ENCODE peak calls at places on chromosomes 16 and 17, in nine cellular contexts. H, J, F, C, W, M, Y, T and O are unnamed samples.

GRCh38 chr17:60526726-60527125 is 684 bp upstream of the APPBP2 start:
- DNase-seq in H (no peak), F (peak), J (peak), Y (no peak), M (no peak), C (no peak), T (no peak), W (no peak), O (no peak)

GRCh38 chr16:84611041-84611440 is 6.8 kb downstream of the COTL1 start:
- DNase-seq in Y (no peak), W (no peak), C (no peak), J (no peak), H (no peak), T (no peak), F (peak), M (no peak), O (no peak)

GRCh38 chr17:72953621-72954020 is 138.9 kb downstream of the SLC39A11 start:
- DNase-seq in J (no peak), T (no peak), C (no peak), F (no peak), M (peak), H (no peak), Y (no peak), W (no peak), O (no peak)

GRCh38 chr16:17633146-17633966 is 162.6 kb upstream of the XYLT1 start:
- DNase-seq in Y (no peak), W (no peak), C (no peak), F (no peak), T (no peak), H (no peak), M (no peak), J (no peak), O (no peak)

GRCh38 chr16:57032931-57033330 is 43.6 kb downstream of the NLRC5 start:
- DNase-seq in H (no peak), F (no peak), M (no peak), Y (no peak), J (no peak), T (no peak), C (no peak), W (no peak), O (no peak)

GRCh38 chr16:4661661-4662060 is 31.7 kb upstream of the NUDT16L1 start:
- DNase-seq in J (no peak), C (no peak), T (no peak), M (no peak), W (no peak), Y (no peak), H (no peak), F (no peak), O (no peak)

GRCh38 chr16:54446639-54447038 is 160.1 kb upstream of the IRX3 start:
- DNase-seq in M (no peak), T (no peak), Y (no peak), F (no peak), C (no peak), H (no peak), J (no peak), W (no peak), O (peak)

GRCh38 chr17:71845354-71845753 is 275.5 kb upstream of the SOX9 start:
- DNase-seq in T (no peak), J (no peak), M (no peak), H (no peak), C (no peak), F (no peak), W (no peak), Y (no peak), O (no peak)

GRCh38 chr17:12995106-12995895 is 22.5 kb downstream of the ELAC2 start:
- DNase-seq in T (no peak), J (no peak), M (no peak), F (no peak), H (no peak), W (no peak), C (no peak), Y (no peak), O (no peak)

GRCh38 chr17:38748329-38749221 is at the start of gene PCGF2:
- DNase-seq in M (peak), F (peak), C (peak), T (no peak), W (peak), J (peak), Y (peak), H (peak), O (no peak)

GRCh38 chr16:66619036-66619435 is 14.5 kb downstream of the CMTM3 start:
- DNase-seq in Y (no peak), C (no peak), J (no peak), T (no peak), F (no peak), W (no peak), M (no peak), H (no peak), O (no peak)

GRCh38 chr17:31824771-31825360 is 34.2 kb downstream of the COPRS start:
- DNase-seq in W (no peak), M (no peak), C (no peak), Y (no peak), J (peak), F (no peak), H (no peak), T (no peak), O (no peak)

GRCh38 chr17:36089888-36090836 is at the start of gene CCL3:
- DNase-seq in M (no peak), Y (no peak), T (peak), W (no peak), H (no peak), F (no peak), C (no peak), J (no peak), O (peak)

GRCh38 chr16:23048164-23048563 is 101.1 kb downstream of the USP31 start:
- DNase-seq in Y (no peak), C (peak), F (no peak), T (no peak), J (no peak), W (no peak), M (no peak), H (no peak), O (no peak)

GRCh38 chr17:43759836-43760235 is 1.2 kb upstream of the SOST start:
- DNase-seq in C (no peak), J (no peak), T (no peak), F (no peak), M (no peak), Y (no peak), H (no peak), W (no peak), O (no peak)

GRCh38 chr17:66283971-66284370 is 18.4 kb upstream of the PRKCA start:
- DNase-seq in J (no peak), Y (no peak), C (no peak), H (no peak), F (no peak), M (no peak), T (no peak), W (no peak), O (no peak)

GRCh38 chr17:76740329-76741118 is 2.6 kb downstream of the MFSD11 start:
- DNase-seq in F (no peak), W (no peak), H (no peak), Y (no peak), T (no peak), J (no peak), M (no peak), C (no peak), O (no peak)

GRCh38 chr17:6546069-6546718 is 10.2 kb downstream of the PITPNM3 start:
- DNase-seq in Y (no peak), F (no peak), H (no peak), W (no peak), T (peak), J (no peak), C (no peak), M (no peak), O (peak)

GRCh38 chr16:3123986-3124886 is 10.6 kb upstream of the ZNF213 start:
- DNase-seq in F (peak), C (peak), W (peak), H (peak), M (peak), T (peak), Y (peak), J (peak), O (peak)
- TF ChIP-seq CTCF in F (no peak), C (no peak), W (peak), H (peak), M (no peak), T (peak), Y (peak), J (peak), O (peak)

GRCh38 chr16:29814592-29814991 is 1.4 kb upstream of the PAGR1 start:
- DNase-seq in H (no peak), M (no peak), Y (no peak), W (no peak), J (no peak), T (no peak), C (no peak), F (no peak), O (no peak)
- H3K4me3 ChIP-seq in H (peak), M (no peak), Y (no peak), W (no peak), J (no peak), T (no peak), C (no peak), F (peak), O (no peak)

GRCh38 chr17:78534492-78535284 is 42.5 kb downstream of the DNAH17 start:
- DNase-seq in J (no peak), C (no peak), W (no peak), M (no peak), H (no peak), T (no peak), F (no peak), Y (no peak), O (no peak)
- TF ChIP-seq MAX in J (no peak), C (no peak), W (no peak), M (no peak), H (no peak), T (no peak), F (no peak), Y (no peak), O (no peak)

DNA sequence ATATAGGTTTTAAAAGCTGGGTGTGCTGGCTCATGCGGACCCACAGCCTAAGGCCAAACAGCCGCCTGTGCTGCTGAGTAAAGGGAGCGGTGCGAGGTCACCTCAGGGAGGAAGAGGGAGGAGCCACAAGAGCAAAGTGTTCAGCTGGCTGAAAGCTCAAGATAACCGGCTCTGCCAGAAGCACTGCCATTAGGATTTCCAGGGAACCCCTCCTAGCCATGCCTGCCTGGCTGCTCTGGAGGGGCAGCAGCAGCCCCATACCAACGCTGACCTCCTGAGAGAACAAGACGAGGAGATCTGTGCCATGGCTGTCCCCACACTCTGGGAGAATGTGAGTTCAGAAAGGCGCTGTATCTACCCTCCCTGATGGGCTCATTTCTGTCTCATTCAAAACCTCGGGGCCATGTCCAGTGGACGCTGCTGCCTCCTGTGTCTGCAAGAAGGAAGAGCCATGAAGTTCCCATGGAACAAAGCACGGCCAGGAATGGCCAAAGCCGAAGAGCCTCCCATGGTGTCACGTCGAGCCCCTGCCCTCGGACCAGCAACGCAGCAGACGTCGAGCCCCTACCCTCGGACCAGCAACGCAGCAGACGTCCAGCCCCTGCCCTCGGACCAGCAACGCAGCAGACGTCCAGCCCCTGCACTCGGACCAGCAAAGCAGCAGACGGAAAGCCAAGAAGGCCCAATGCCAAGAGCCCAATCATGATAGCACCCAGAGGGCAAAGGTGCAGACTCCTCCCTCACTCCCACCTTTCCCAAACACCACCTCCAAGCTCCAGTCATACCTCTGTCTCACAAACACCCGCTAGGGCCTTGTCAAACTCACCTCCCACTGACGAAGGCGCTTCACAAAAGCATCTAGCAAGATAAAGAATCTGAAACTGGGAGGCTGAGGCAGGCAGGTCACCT is 107.0 kb downstream of the ANKRD11 start:
- DNase-seq in Y (peak), H (no peak), W (peak), M (no peak), J (peak), T (no peak), F (peak), C (no peak), O (peak)
- TF ChIP-seq CTCF in Y (peak), H (no peak), W (peak), M (no peak), J (peak), T (no peak), F (peak), C (no peak), O (no peak)

GRCh38 chr16:28543072-28543471 is 4.3 kb upstream of the NUPR1 start:
- DNase-seq in H (no peak), F (no peak), J (no peak), W (no peak), T (no peak), C (no peak), Y (no peak), M (no peak), O (peak)
- H3K4me3 ChIP-seq in H (no peak), F (no peak), J (no peak), W (no peak), T (no peak), C (no peak), Y (peak), M (no peak), O (no peak)

GRCh38 chr16:83298541-83298940 is 509.2 kb upstream of the HSBP1 start:
- DNase-seq in F (no peak), T (no peak), J (no peak), H (no peak), M (no peak), Y (no peak), W (no peak), C (no peak), O (no peak)

GRCh38 chr16:83296505-83296904 is 511.3 kb upstream of the HSBP1 start:
- DNase-seq in H (no peak), Y (no peak), M (no peak), F (no peak), T (no peak), W (no peak), J (no peak), C (no peak), O (no peak)

GRCh38 chr16:83305092-83305491 is 502.7 kb upstream of the HSBP1 start:
- DNase-seq in T (no peak), F (no peak), H (no peak), Y (no peak), W (no peak), M (no peak), J (peak), C (no peak), O (no peak)

GRCh38 chr16:83301966-83302365 is 505.8 kb upstream of the HSBP1 start:
- DNase-seq in F (no peak), H (no peak), W (no peak), M (no peak), J (peak), T (no peak), Y (no peak), C (no peak), O (no peak)

GRCh38 chr16:83300326-83300725 is 507.5 kb upstream of the HSBP1 start:
- DNase-seq in F (no peak), T (no peak), J (no peak), C (no peak), W (no peak), M (no peak), Y (no peak), H (no peak), O (no peak)
- TF ChIP-seq MAX in F (no peak), T (no peak), J (no peak), C (no peak), W (no peak), M (no peak), Y (no peak), H (no peak), O (no peak)

GRCh38 chr16:88763502-88764053 is 21.4 kb downstream of the PIEZO1 start:
- DNase-seq in W (peak), Y (peak), F (no peak), C (no peak), M (no peak), H (no peak), T (no peak), J (peak), O (no peak)
- TF ChIP-seq CTCF in W (peak), Y (peak), F (no peak), C (no peak), M (no peak), H (no peak), T (no peak), J (peak), O (no peak)